ENCODE peak calls at places on chromosomes 2 and 18, in four cellular contexts. One of them, this sample, is unnamed.

GRCh38 chr18:45686892-45687611 is 36.9 kb upstream of the SLC14A1 start:
- DNase-seq in heart left ventricle: no peak
- DNase-seq in A549: no peak
- DNase-seq in RPMI8226: peak; percentile 69
- DNase-seq in this sample: peak; percentile 78

GRCh38 chr2:164178835-164179470 is 442.3 kb downstream of the GRB14 start:
- DNase-seq in heart left ventricle: no peak
- DNase-seq in A549: no peak
- DNase-seq in RPMI8226: no peak
- DNase-seq in this sample: no peak

GRCh38 chr2:216362730-216363129 is 9.6 kb downstream of the MARCHF4 start:
- DNase-seq in heart left ventricle: no peak
- DNase-seq in A549: no peak
- DNase-seq in RPMI8226: no peak
- DNase-seq in this sample: no peak

GRCh38 chr2:14781148-14781547 is 148.6 kb downstream of the LRATD1 start:
- DNase-seq in heart left ventricle: no peak
- DNase-seq in A549: no peak
- DNase-seq in RPMI8226: no peak
- DNase-seq in this sample: no peak

GRCh38 chr2:101806123-101806522 is 108.6 kb downstream of the MAP4K4 start:
- DNase-seq in heart left ventricle: no peak
- DNase-seq in A549: peak; percentile 38
- DNase-seq in RPMI8226: no peak
- DNase-seq in this sample: peak; percentile 38

GRCh38 chr2:192004188-192004963 is 157.5 kb upstream of the CAVIN2 start:
- DNase-seq in heart left ventricle: no peak
- DNase-seq in A549: no peak
- DNase-seq in RPMI8226: no peak
- DNase-seq in this sample: no peak

GRCh38 chr2:61759718-61760117 is 94.1 kb downstream of the FAM161A start:
- DNase-seq in heart left ventricle: no peak
- DNase-seq in A549: peak; percentile 39
- DNase-seq in RPMI8226: no peak
- DNase-seq in this sample: no peak

GRCh38 chr2:233428438-233428837 is 74.1 kb downstream of the DGKD start:
- DNase-seq in heart left ventricle: no peak
- DNase-seq in A549: no peak
- DNase-seq in RPMI8226: no peak
- DNase-seq in this sample: no peak

GRCh38 chr2:236872015-236872414 is 213.7 kb upstream of the COPS8 start:
- DNase-seq in heart left ventricle: no peak
- DNase-seq in A549: no peak
- DNase-seq in RPMI8226: no peak
- DNase-seq in this sample: no peak

GRCh38 chr2:159592446-159592845 is 23.9 kb downstream of the BAZ2B start:
- DNase-seq in heart left ventricle: no peak
- DNase-seq in A549: no peak
- DNase-seq in RPMI8226: no peak
- DNase-seq in this sample: no peak

GRCh38 chr2:120675460-120676130 is 60.1 kb upstream of the GLI2 start:
- DNase-seq in heart left ventricle: peak; percentile 57
- DNase-seq in A549: peak; percentile 75
- DNase-seq in RPMI8226: peak; percentile 71
- DNase-seq in this sample: peak; percentile 27

GRCh38 chr2:69036926-69037325 is 23.9 kb downstream of the ANTXR1 start:
- DNase-seq in heart left ventricle: no peak
- DNase-seq in A549: no peak
- DNase-seq in RPMI8226: no peak
- DNase-seq in this sample: no peak

GRCh38 chr18:74669136-74669798 is 71.6 kb downstream of the ZNF407 start:
- DNase-seq in heart left ventricle: no peak
- DNase-seq in A549: no peak
- DNase-seq in RPMI8226: no peak
- DNase-seq in this sample: no peak

GRCh38 chr2:15909736-15910135 is 30.6 kb upstream of the MYCN start:
- DNase-seq in heart left ventricle: no peak
- DNase-seq in A549: no peak
- DNase-seq in RPMI8226: no peak
- DNase-seq in this sample: no peak

GRCh38 chr2:42092084-42092996 is 44.5 kb downstream of the PKDCC start:
- DNase-seq in heart left ventricle: no peak
- DNase-seq in A549: no peak
- DNase-seq in RPMI8226: no peak
- DNase-seq in this sample: no peak

GRCh38 chr18:69774831-69775230 is 172.8 kb downstream of the CD226 start:
- DNase-seq in heart left ventricle: no peak
- DNase-seq in A549: no peak
- DNase-seq in RPMI8226: no peak
- DNase-seq in this sample: no peak

GRCh38 chr2:181275643-181276070 is 181.5 kb upstream of the ITGA4 start:
- DNase-seq in heart left ventricle: peak; percentile 26
- DNase-seq in A549: no peak
- DNase-seq in RPMI8226: peak; percentile 13
- DNase-seq in this sample: no peak

GRCh38 chr2:159982270-159982669 is 80.1 kb downstream of the PLA2R1 start:
- DNase-seq in heart left ventricle: peak; percentile 35
- DNase-seq in A549: no peak
- DNase-seq in RPMI8226: peak; percentile 51
- DNase-seq in this sample: no peak

GRCh38 chr2:120066708-120067547 is 54.1 kb downstream of the EPB41L5 start:
- DNase-seq in heart left ventricle: no peak
- DNase-seq in A549: peak; percentile 29
- DNase-seq in RPMI8226: no peak
- DNase-seq in this sample: no peak

GRCh38 chr2:127770973-127771735 is 39.8 kb downstream of the WDR33 start:
- DNase-seq in heart left ventricle: no peak
- DNase-seq in A549: peak; percentile 13
- DNase-seq in RPMI8226: no peak
- DNase-seq in this sample: no peak

This sample was measured in B cell.